ENCODE peak calls at places on chromosomes 6 and 20, in nine cellular contexts. N is bronchial epithelial cell; V is GM13976; R is naive thymus-derived CD8-positive, alpha-beta T cell; E is NB4; C is cardiac fibroblast; J is B cell; O is AG08396; U is stimulated activated CD4-positive, alpha-beta T cell treated with anti-CD3 and anti-CD28 coated beads, Interleukin-4, amount 100 ng/mL, for 48 hours. T is an unnamed sample.

GRCh38 chr20:64151634-64152530 is 12.4 kb upstream of the MYT1 start:
- DNase-seq in E (no peak), R (no peak), U (no peak), V (no peak), O (no peak), C (no peak), J (no peak), N (peak), T (no peak)

GRCh38 chr6:50249493-50249892 is 199.8 kb upstream of the DEFB112 start:
- DNase-seq in V (no peak), N (peak), C (no peak), O (no peak), U (no peak), J (no peak), E (no peak), R (no peak), T (no peak)

GRCh38 chr6:169371344-169372144 is 117.9 kb upstream of the THBS2 start:
- DNase-seq in U (no peak), J (no peak), R (no peak), N (no peak), O (peak), E (no peak), V (no peak), C (peak), T (no peak)

GRCh38 chr20:50286609-50287008 is 96.0 kb downstream of the CEBPB start:
- DNase-seq in R (no peak), E (no peak), U (no peak), N (peak), O (peak), J (no peak), V (peak), C (peak), T (peak)

GRCh38 chr6:143746202-143747119 is 68.7 kb downstream of the PHACTR2 start:
- DNase-seq in J (no peak), C (no peak), N (no peak), R (no peak), U (no peak), V (no peak), E (no peak), O (no peak), T (no peak)

GRCh38 chr20:11333634-11334033 is 584.1 kb upstream of the BTBD3 start:
- DNase-seq in V (no peak), J (no peak), O (no peak), R (no peak), C (no peak), E (no peak), N (no peak), U (no peak), T (no peak)

GRCh38 chr6:150981095-150981494 is 115.6 kb downstream of the MTHFD1L start:
- DNase-seq in O (no peak), C (no peak), U (no peak), N (peak), V (peak), E (no peak), J (peak), R (no peak), T (peak)

GRCh38 chr6:33014841-33015634 is 5.6 kb upstream of the HLA-DOA start:
- DNase-seq in E (peak), J (peak), V (peak), U (peak), R (no peak), O (peak), C (peak), N (peak), T (peak)

GRCh38 chr6:47420394-47421371 is 56.9 kb upstream of the CD2AP start:
- DNase-seq in U (no peak), C (peak), R (no peak), V (no peak), O (no peak), E (no peak), J (no peak), N (peak), T (no peak)

GRCh38 chr20:34018166-34018565 is 24.5 kb downstream of the RALY start:
- DNase-seq in C (no peak), O (no peak), U (no peak), R (no peak), N (no peak), J (no peak), V (no peak), E (no peak), T (no peak)

GRCh38 chr20:61876931-61877330 is 188.8 kb downstream of the TAF4 start:
- DNase-seq in J (no peak), U (no peak), E (no peak), C (no peak), O (no peak), N (no peak), R (no peak), V (no peak), T (no peak)

GRCh38 chr6:36580184-36580526 is 14.0 kb upstream of the SRSF3 start:
- DNase-seq in E (no peak), N (no peak), R (no peak), V (no peak), U (no peak), J (no peak), O (no peak), C (no peak), T (no peak)

GRCh38 chr20:25324412-25324811 is 66.2 kb downstream of the ABHD12 start:
- DNase-seq in R (no peak), O (no peak), J (no peak), C (no peak), N (no peak), V (no peak), U (no peak), E (peak), T (no peak)

GRCh38 chr20:58875541-58876134 is 23.1 kb downstream of the GNAS start:
- DNase-seq in O (no peak), U (no peak), C (no peak), N (no peak), E (no peak), R (no peak), J (no peak), V (no peak), T (no peak)

GRCh38 chr6:161189891-161190290 is 84.0 kb downstream of the AGPAT4 start:
- DNase-seq in V (no peak), C (no peak), U (no peak), N (no peak), R (no peak), J (no peak), O (no peak), E (no peak), T (no peak)

GRCh38 chr6:25173951-25174474 is 105.2 kb upstream of the CARMIL1 start:
- DNase-seq in E (peak), C (peak), O (peak), R (no peak), N (peak), U (no peak), V (no peak), J (no peak), T (no peak)

GRCh38 chr6:138162104-138162946 is 586 bp downstream of the ARFGEF3 start:
- DNase-seq in O (peak), J (no peak), R (no peak), V (peak), N (peak), U (no peak), E (peak), C (no peak), T (peak)

GRCh38 chr6:158765509-158766068 is 53.6 kb downstream of the EZR start:
- DNase-seq in R (no peak), E (no peak), J (peak), U (no peak), C (no peak), V (no peak), N (no peak), O (no peak), T (no peak)

GRCh38 chr6:125444234-125444949 is 142.6 kb upstream of the HDDC2 start:
- DNase-seq in N (no peak), C (peak), U (no peak), E (no peak), J (no peak), O (no peak), R (no peak), V (no peak), T (no peak)

GRCh38 chr6:116682334-116682712 is 1.3 kb downstream of the KPNA5 start:
- DNase-seq in N (peak), E (peak), C (peak), V (peak), U (no peak), O (peak), R (no peak), J (peak), T (peak)

GRCh38 chr20:53270792-53271375 is 298.7 kb downstream of the TSHZ2 start:
- DNase-seq in E (no peak), N (no peak), C (no peak), O (no peak), R (no peak), J (no peak), V (no peak), U (no peak), T (no peak)

GRCh38 chr6:123000244-123000770 is 4.3 kb downstream of the CLVS2 start:
- DNase-seq in N (no peak), E (no peak), V (no peak), R (no peak), O (no peak), U (no peak), J (no peak), C (no peak), T (no peak)

GRCh38 chr20:62309947-62310756 is 7.4 kb downstream of the ADRM1 start:
- DNase-seq in C (no peak), V (no peak), J (no peak), E (no peak), U (no peak), R (no peak), O (no peak), N (no peak), T (no peak)

GRCh38 chr6:129786548-129786947 is 74.6 kb downstream of the TMEM244 start:
- DNase-seq in C (no peak), N (peak), U (no peak), V (no peak), J (no peak), O (no peak), E (no peak), R (no peak), T (no peak)

GRCh38 chr6:8219352-8219943 is 117.1 kb upstream of the EEF1E1 start:
- DNase-seq in E (peak), R (no peak), J (peak), N (peak), O (peak), C (peak), U (peak), V (peak), T (peak)

GRCh38 chr6:109483744-109484075 is 691 bp upstream of the ZBTB24 start:
- DNase-seq in N (peak), E (no peak), V (no peak), U (no peak), R (no peak), O (no peak), C (no peak), J (no peak), T (no peak)

GRCh38 chr6:108839068-108839467 is 9.2 kb upstream of the ARMC2 start:
- DNase-seq in V (no peak), C (no peak), R (no peak), N (no peak), O (no peak), U (no peak), J (no peak), E (no peak), T (no peak)

GRCh38 chr6:63882208-63882607 is 246.6 kb downstream of the PHF3 start:
- DNase-seq in U (no peak), O (no peak), J (no peak), E (no peak), N (no peak), R (no peak), C (no peak), V (no peak), T (no peak)

GRCh38 chr20:3044336-3044965 is 1.0 kb downstream of the GNRH2 start:
- DNase-seq in U (no peak), J (no peak), O (no peak), V (no peak), C (no peak), N (no peak), R (no peak), E (no peak), T (no peak)

GRCh38 chr20:46226602-46227001 is 81.7 kb downstream of the CDH22 start:
- DNase-seq in E (no peak), O (peak), R (no peak), V (no peak), J (no peak), U (no peak), N (peak), C (peak), T (no peak)